ENCODE peak calls at places on chromosomes 6 and 20, in nine cellular contexts. One of them, this sample, is unnamed.

GRCh38 chr6:131807644-131808459 is at the start of gene ENPP1:
- DNase-seq in NCI-H82: peak; percentile 61
- DNase-seq in AG10803: peak; percentile 80
- DNase-seq in ELF-1: peak; percentile 80
- DNase-seq in activated CD4-positive, alpha-beta T cell treated with anti-CD3 and anti-CD28 coated beads, Interleukin-2, amount 50 U/mL, for 1 hour: peak; percentile 23
- DNase-seq in glutamatergic neuron: peak; percentile 76
- DNase-seq in prostate gland: peak; percentile 49
- DNase-seq in NCI-H748 treated with DMSO at 0.1 percent for 48 hours: peak; percentile 17
- DNase-seq in stimulated activated CD4-positive, alpha-beta T cell treated with anti-CD3 and anti-CD28 coated beads, Interleukin-15, amount 100 ng/mL, for 1 hour: peak; percentile 8
- DNase-seq in this sample: peak; percentile 23

GRCh38 chr6:15299430-15300131 is 53.7 kb downstream of the JARID2 start:
- DNase-seq in NCI-H82: no peak
- DNase-seq in AG10803: no peak
- DNase-seq in ELF-1: peak; percentile 56
- DNase-seq in activated CD4-positive, alpha-beta T cell treated with anti-CD3 and anti-CD28 coated beads, Interleukin-2, amount 50 U/mL, for 1 hour: no peak
- DNase-seq in glutamatergic neuron: no peak
- DNase-seq in prostate gland: no peak
- DNase-seq in NCI-H748 treated with DMSO at 0.1 percent for 48 hours: no peak
- DNase-seq in stimulated activated CD4-positive, alpha-beta T cell treated with anti-CD3 and anti-CD28 coated beads, Interleukin-15, amount 100 ng/mL, for 1 hour: no peak
- DNase-seq in this sample: no peak

GRCh38 chr6:34934516-34934915 is 45.5 kb downstream of the ANKS1A start:
- DNase-seq in NCI-H82: no peak
- DNase-seq in AG10803: peak; percentile 26
- DNase-seq in ELF-1: no peak
- DNase-seq in activated CD4-positive, alpha-beta T cell treated with anti-CD3 and anti-CD28 coated beads, Interleukin-2, amount 50 U/mL, for 1 hour: no peak
- DNase-seq in glutamatergic neuron: no peak
- DNase-seq in prostate gland: peak; percentile 76
- DNase-seq in NCI-H748 treated with DMSO at 0.1 percent for 48 hours: no peak
- DNase-seq in stimulated activated CD4-positive, alpha-beta T cell treated with anti-CD3 and anti-CD28 coated beads, Interleukin-15, amount 100 ng/mL, for 1 hour: no peak
- DNase-seq in this sample: peak; percentile 86

GRCh38 chr6:99579781-99580180 is 11.3 kb upstream of the CCNC start:
- DNase-seq in NCI-H82: no peak
- DNase-seq in AG10803: no peak
- DNase-seq in ELF-1: no peak
- DNase-seq in activated CD4-positive, alpha-beta T cell treated with anti-CD3 and anti-CD28 coated beads, Interleukin-2, amount 50 U/mL, for 1 hour: no peak
- DNase-seq in glutamatergic neuron: no peak
- DNase-seq in prostate gland: no peak
- DNase-seq in NCI-H748 treated with DMSO at 0.1 percent for 48 hours: no peak
- DNase-seq in stimulated activated CD4-positive, alpha-beta T cell treated with anti-CD3 and anti-CD28 coated beads, Interleukin-15, amount 100 ng/mL, for 1 hour: no peak
- DNase-seq in this sample: no peak

GRCh38 chr20:717817-718216 is 42.2 kb upstream of the SCRT2 start:
- DNase-seq in NCI-H82: no peak
- DNase-seq in AG10803: no peak
- DNase-seq in ELF-1: no peak
- DNase-seq in activated CD4-positive, alpha-beta T cell treated with anti-CD3 and anti-CD28 coated beads, Interleukin-2, amount 50 U/mL, for 1 hour: no peak
- DNase-seq in glutamatergic neuron: no peak
- DNase-seq in prostate gland: no peak
- DNase-seq in NCI-H748 treated with DMSO at 0.1 percent for 48 hours: no peak
- DNase-seq in stimulated activated CD4-positive, alpha-beta T cell treated with anti-CD3 and anti-CD28 coated beads, Interleukin-15, amount 100 ng/mL, for 1 hour: no peak
- DNase-seq in this sample: no peak

GRCh38 chr6:166419268-166419667 is 36.5 kb upstream of the MPC1 start:
- DNase-seq in NCI-H82: no peak
- DNase-seq in AG10803: peak; percentile 24
- DNase-seq in ELF-1: no peak
- DNase-seq in activated CD4-positive, alpha-beta T cell treated with anti-CD3 and anti-CD28 coated beads, Interleukin-2, amount 50 U/mL, for 1 hour: peak; percentile 53
- DNase-seq in glutamatergic neuron: no peak
- DNase-seq in prostate gland: no peak
- DNase-seq in NCI-H748 treated with DMSO at 0.1 percent for 48 hours: no peak
- DNase-seq in stimulated activated CD4-positive, alpha-beta T cell treated with anti-CD3 and anti-CD28 coated beads, Interleukin-15, amount 100 ng/mL, for 1 hour: peak; percentile 28
- DNase-seq in this sample: no peak

GRCh38 chr6:19525673-19526072 is 311.5 kb upstream of the ID4 start:
- DNase-seq in NCI-H82: no peak
- DNase-seq in AG10803: no peak
- DNase-seq in ELF-1: no peak
- DNase-seq in activated CD4-positive, alpha-beta T cell treated with anti-CD3 and anti-CD28 coated beads, Interleukin-2, amount 50 U/mL, for 1 hour: no peak
- DNase-seq in glutamatergic neuron: no peak
- DNase-seq in prostate gland: no peak
- DNase-seq in NCI-H748 treated with DMSO at 0.1 percent for 48 hours: no peak
- DNase-seq in stimulated activated CD4-positive, alpha-beta T cell treated with anti-CD3 and anti-CD28 coated beads, Interleukin-15, amount 100 ng/mL, for 1 hour: no peak
- DNase-seq in this sample: no peak

GRCh38 chr20:64000906-64001305 is 20.0 kb downstream of the PRPF6 start:
- DNase-seq in NCI-H82: no peak
- DNase-seq in AG10803: no peak
- DNase-seq in ELF-1: no peak
- DNase-seq in activated CD4-positive, alpha-beta T cell treated with anti-CD3 and anti-CD28 coated beads, Interleukin-2, amount 50 U/mL, for 1 hour: no peak
- DNase-seq in glutamatergic neuron: no peak
- DNase-seq in prostate gland: no peak
- DNase-seq in NCI-H748 treated with DMSO at 0.1 percent for 48 hours: no peak
- DNase-seq in stimulated activated CD4-positive, alpha-beta T cell treated with anti-CD3 and anti-CD28 coated beads, Interleukin-15, amount 100 ng/mL, for 1 hour: no peak
- DNase-seq in this sample: no peak

GRCh38 chr20:57280221-57280620 is 13.8 kb upstream of the BMP7 start:
- DNase-seq in NCI-H82: no peak
- DNase-seq in AG10803: no peak
- DNase-seq in ELF-1: no peak
- DNase-seq in activated CD4-positive, alpha-beta T cell treated with anti-CD3 and anti-CD28 coated beads, Interleukin-2, amount 50 U/mL, for 1 hour: no peak
- DNase-seq in glutamatergic neuron: peak; percentile 55
- DNase-seq in prostate gland: no peak
- DNase-seq in NCI-H748 treated with DMSO at 0.1 percent for 48 hours: no peak
- DNase-seq in stimulated activated CD4-positive, alpha-beta T cell treated with anti-CD3 and anti-CD28 coated beads, Interleukin-15, amount 100 ng/mL, for 1 hour: no peak
- DNase-seq in this sample: no peak

GRCh38 chr6:36984581-36985383 is 1.2 kb downstream of the MTCH1 start:
- DNase-seq in NCI-H82: peak; percentile 86
- DNase-seq in AG10803: peak; percentile 68
- DNase-seq in ELF-1: peak; percentile 59
- DNase-seq in activated CD4-positive, alpha-beta T cell treated with anti-CD3 and anti-CD28 coated beads, Interleukin-2, amount 50 U/mL, for 1 hour: peak; percentile 64
- DNase-seq in glutamatergic neuron: peak; percentile 62
- DNase-seq in prostate gland: no peak
- DNase-seq in NCI-H748 treated with DMSO at 0.1 percent for 48 hours: peak; percentile 63
- DNase-seq in stimulated activated CD4-positive, alpha-beta T cell treated with anti-CD3 and anti-CD28 coated beads, Interleukin-15, amount 100 ng/mL, for 1 hour: peak; percentile 21
- DNase-seq in this sample: no peak

GRCh38 chr6:36627801-36628246 is 33.7 kb downstream of the SRSF3 start:
- DNase-seq in NCI-H82: no peak
- DNase-seq in AG10803: peak; percentile 87
- DNase-seq in ELF-1: no peak
- DNase-seq in activated CD4-positive, alpha-beta T cell treated with anti-CD3 and anti-CD28 coated beads, Interleukin-2, amount 50 U/mL, for 1 hour: no peak
- DNase-seq in glutamatergic neuron: no peak
- DNase-seq in prostate gland: peak; percentile 65
- DNase-seq in NCI-H748 treated with DMSO at 0.1 percent for 48 hours: no peak
- DNase-seq in stimulated activated CD4-positive, alpha-beta T cell treated with anti-CD3 and anti-CD28 coated beads, Interleukin-15, amount 100 ng/mL, for 1 hour: no peak
- DNase-seq in this sample: no peak

GRCh38 chr6:145903356-145904102 is 60.6 kb downstream of the SHPRH start:
- DNase-seq in NCI-H82: no peak
- DNase-seq in AG10803: peak; percentile 3
- DNase-seq in ELF-1: no peak
- DNase-seq in activated CD4-positive, alpha-beta T cell treated with anti-CD3 and anti-CD28 coated beads, Interleukin-2, amount 50 U/mL, for 1 hour: no peak
- DNase-seq in glutamatergic neuron: no peak
- DNase-seq in prostate gland: no peak
- DNase-seq in NCI-H748 treated with DMSO at 0.1 percent for 48 hours: no peak
- DNase-seq in stimulated activated CD4-positive, alpha-beta T cell treated with anti-CD3 and anti-CD28 coated beads, Interleukin-15, amount 100 ng/mL, for 1 hour: no peak
- DNase-seq in this sample: no peak

GRCh38 chr6:11027565-11028110 is 16.5 kb downstream of the ELOVL2 start:
- DNase-seq in NCI-H82: no peak
- DNase-seq in AG10803: no peak
- DNase-seq in ELF-1: no peak
- DNase-seq in activated CD4-positive, alpha-beta T cell treated with anti-CD3 and anti-CD28 coated beads, Interleukin-2, amount 50 U/mL, for 1 hour: no peak
- DNase-seq in glutamatergic neuron: no peak
- DNase-seq in prostate gland: no peak
- DNase-seq in NCI-H748 treated with DMSO at 0.1 percent for 48 hours: no peak
- DNase-seq in stimulated activated CD4-positive, alpha-beta T cell treated with anti-CD3 and anti-CD28 coated beads, Interleukin-15, amount 100 ng/mL, for 1 hour: no peak
- DNase-seq in this sample: no peak

GRCh38 chr6:90156861-90157260 is 139.8 kb downstream of the BACH2 start:
- DNase-seq in NCI-H82: no peak
- DNase-seq in AG10803: no peak
- DNase-seq in ELF-1: no peak
- DNase-seq in activated CD4-positive, alpha-beta T cell treated with anti-CD3 and anti-CD28 coated beads, Interleukin-2, amount 50 U/mL, for 1 hour: peak; percentile 30
- DNase-seq in glutamatergic neuron: no peak
- DNase-seq in prostate gland: no peak
- DNase-seq in NCI-H748 treated with DMSO at 0.1 percent for 48 hours: no peak
- DNase-seq in stimulated activated CD4-positive, alpha-beta T cell treated with anti-CD3 and anti-CD28 coated beads, Interleukin-15, amount 100 ng/mL, for 1 hour: no peak
- DNase-seq in this sample: no peak

This sample was measured in LNCaP clone FGC.